ENCODE peak calls at places on chromosomes 6 and 20, in ten cellular contexts. W is posterior vena cava; S is effector memory CD8-positive, alpha-beta T cell; Q is upper lobe of right lung; Z is NB4; E is A549; V is epithelial cell of prostate; H is kidney tubule cell; U is astrocyte; R is fibroblast of pulmonary artery. P is an unnamed sample.

GRCh38 chr20:61581825-61582188 is 329.7 kb downstream of the CDH4 start:
- DNase-seq in W (no peak), S (no peak), Q (no peak), Z (no peak), E (no peak), V (no peak), H (no peak), U (no peak), R (no peak), P (no peak)

GRCh38 chr6:97591955-97592354 is 308.9 kb upstream of the MMS22L start:
- DNase-seq in W (no peak), S (no peak), Q (no peak), Z (no peak), E (no peak), V (no peak), H (no peak), U (no peak), R (no peak), P (no peak)

GRCh38 chr6:21754891-21755290 is 161.3 kb downstream of the SOX4 start:
- DNase-seq in W (no peak), S (no peak), Q (no peak), Z (no peak), E (peak), V (peak), H (peak), U (peak), R (peak), P (no peak)

GRCh38 chr6:21678990-21679389 is 85.4 kb downstream of the SOX4 start:
- DNase-seq in W (no peak), S (no peak), Q (no peak), Z (no peak), E (peak), V (no peak), H (peak), U (peak), R (peak), P (no peak)

GRCh38 chr6:41549673-41550072 is 3.5 kb downstream of the FOXP4 start:
- DNase-seq in W (no peak), S (no peak), Q (no peak), Z (no peak), E (no peak), V (no peak), H (no peak), U (no peak), R (no peak), P (no peak)

GRCh38 chr6:141976994-141977393 is 155.7 kb upstream of the GJE1 start:
- DNase-seq in W (no peak), S (no peak), Q (no peak), Z (no peak), E (no peak), V (no peak), H (no peak), U (no peak), R (no peak), P (no peak)

GRCh38 chr6:106630366-106630765 is 988 bp downstream of the QRSL1 start:
- DNase-seq in W (no peak), S (no peak), Q (no peak), Z (peak), E (no peak), V (no peak), H (peak), U (no peak), R (no peak), P (no peak)

GRCh38 chr20:31394900-31395299 is 4.5 kb upstream of the DEFB119 start:
- DNase-seq in W (no peak), S (no peak), Q (no peak), Z (no peak), E (no peak), V (no peak), H (no peak), U (no peak), R (no peak), P (no peak)

GRCh38 chr6:27592481-27593199 is 119.7 kb upstream of the ZNF184 start:
- DNase-seq in W (no peak), S (peak), Q (no peak), Z (peak), E (peak), V (peak), H (peak), U (peak), R (peak), P (peak)

GRCh38 chr6:33856655-33857054 is 52.9 kb upstream of the MLN start:
- DNase-seq in W (no peak), S (peak), Q (no peak), Z (peak), E (no peak), V (no peak), H (no peak), U (no peak), R (no peak), P (peak)

GRCh38 chr6:99119109-99120031 is 171.6 kb upstream of the FBXL4 start:
- DNase-seq in W (no peak), S (no peak), Q (no peak), Z (peak), E (peak), V (peak), H (peak), U (peak), R (peak), P (no peak)

GRCh38 chr6:145539831-145540230 is 195.5 kb downstream of the EPM2A start:
- DNase-seq in W (peak), S (no peak), Q (no peak), Z (no peak), E (no peak), V (peak), H (no peak), U (peak), R (peak), P (no peak)

GRCh38 chr6:144284753-144285547 is at the start of gene UTRN:
- DNase-seq in W (peak), S (peak), Q (peak), Z (peak), E (peak), V (no peak), H (peak), U (peak), R (peak), P (peak)

GRCh38 chr6:117477988-117478852 is 4.3 kb upstream of the DCBLD1 start:
- DNase-seq in W (no peak), S (no peak), Q (no peak), Z (peak), E (no peak), V (no peak), H (no peak), U (no peak), R (peak), P (no peak)

GRCh38 chr6:141335476-141335875 is 797.2 kb upstream of the GJE1 start:
- DNase-seq in W (no peak), S (no peak), Q (no peak), Z (no peak), E (no peak), V (no peak), H (peak), U (no peak), R (no peak), P (no peak)

GRCh38 chr6:157804448-157805327 is 18.4 kb upstream of the SNX9 start:
- DNase-seq in W (no peak), S (no peak), Q (no peak), Z (no peak), E (no peak), V (no peak), H (peak), U (no peak), R (no peak), P (no peak)

GRCh38 chr6:19805146-19805515 is 32.0 kb upstream of the ID4 start:
- DNase-seq in W (no peak), S (no peak), Q (no peak), Z (no peak), E (no peak), V (no peak), H (no peak), U (peak), R (no peak), P (no peak)

GRCh38 chr20:37672143-37672542 is 21.7 kb upstream of the CTNNBL1 start:
- DNase-seq in W (no peak), S (no peak), Q (no peak), Z (no peak), E (no peak), V (no peak), H (no peak), U (no peak), R (no peak), P (no peak)

GRCh38 chr6:70700922-70701876 is 33.5 kb downstream of the SMAP1 start:
- DNase-seq in W (no peak), S (no peak), Q (no peak), Z (no peak), E (no peak), V (no peak), H (no peak), U (no peak), R (no peak), P (no peak)

GRCh38 chr6:26420607-26421235 is 18.6 kb downstream of the BTN3A1 start:
- DNase-seq in W (no peak), S (peak), Q (no peak), Z (peak), E (peak), V (no peak), H (peak), U (peak), R (peak), P (no peak)

GRCh38 chr6:42428326-42429041 is 23.2 kb downstream of the TRERF1 start:
- DNase-seq in W (peak), S (peak), Q (no peak), Z (no peak), E (no peak), V (no peak), H (peak), U (peak), R (no peak), P (no peak)

GRCh38 chr6:152380351-152380767 is 256.8 kb downstream of the SYNE1 start:
- DNase-seq in W (no peak), S (no peak), Q (no peak), Z (no peak), E (no peak), V (no peak), H (peak), U (peak), R (peak), P (no peak)

GRCh38 chr6:138815797-138816528 is 20.1 kb downstream of the ECT2L start:
- DNase-seq in W (no peak), S (no peak), Q (no peak), Z (peak), E (peak), V (peak), H (peak), U (peak), R (peak), P (no peak)

GRCh38 chr6:127904160-127904559 is 3.3 kb upstream of the THEMIS start:
- DNase-seq in W (no peak), S (no peak), Q (no peak), Z (no peak), E (no peak), V (no peak), H (no peak), U (no peak), R (no peak), P (no peak)

GRCh38 chr6:2522521-2522920 is 228.2 kb downstream of the MYLK4 start:
- DNase-seq in W (no peak), S (no peak), Q (no peak), Z (peak), E (no peak), V (peak), H (peak), U (peak), R (peak), P (no peak)

GRCh38 chr6:20717743-20718142 is 183.5 kb downstream of the CDKAL1 start:
- DNase-seq in W (no peak), S (no peak), Q (no peak), Z (no peak), E (no peak), V (no peak), H (no peak), U (no peak), R (no peak), P (no peak)

GRCh38 chr6:157034433-157035230 is 257.5 kb downstream of the ARID1B start:
- DNase-seq in W (no peak), S (no peak), Q (no peak), Z (peak), E (peak), V (no peak), H (peak), U (peak), R (peak), P (no peak)

GRCh38 chr6:38502423-38502822 is 137.3 kb downstream of the BTBD9 start:
- DNase-seq in W (no peak), S (no peak), Q (no peak), Z (no peak), E (no peak), V (no peak), H (no peak), U (no peak), R (no peak), P (no peak)

GRCh38 chr6:44576132-44576601 is 188.7 kb downstream of the CDC5L start:
- DNase-seq in W (no peak), S (no peak), Q (no peak), Z (no peak), E (no peak), V (no peak), H (no peak), U (peak), R (peak), P (no peak)

GRCh38 chr20:59253325-59253724 is 47.1 kb upstream of the EDN3 start:
- DNase-seq in W (no peak), S (no peak), Q (no peak), Z (peak), E (no peak), V (no peak), H (no peak), U (no peak), R (no peak), P (no peak)

GRCh38 chr20:699342-699741 is 23.7 kb upstream of the SCRT2 start:
- DNase-seq in W (no peak), S (no peak), Q (no peak), Z (no peak), E (no peak), V (no peak), H (no peak), U (no peak), R (no peak), P (no peak)

GRCh38 chr6:16224409-16224808 is 14.0 kb upstream of the GMPR start:
- DNase-seq in W (peak), S (no peak), Q (no peak), Z (peak), E (no peak), V (no peak), H (no peak), U (no peak), R (no peak), P (no peak)

GRCh38 chr20:6966721-6967120 is 199.2 kb downstream of the BMP2 start:
- DNase-seq in W (no peak), S (no peak), Q (no peak), Z (no peak), E (no peak), V (no peak), H (no peak), U (peak), R (no peak), P (no peak)

GRCh38 chr6:89644864-89645263 is 6.3 kb upstream of the LYRM2 start:
- DNase-seq in W (no peak), S (no peak), Q (no peak), Z (no peak), E (no peak), V (no peak), H (peak), U (no peak), R (no peak), P (no peak)

GRCh38 chr20:9359561-9360308 is 154.7 kb upstream of the LAMP5 start:
- DNase-seq in W (no peak), S (no peak), Q (no peak), Z (peak), E (peak), V (no peak), H (peak), U (peak), R (peak), P (no peak)

GRCh38 chr6:87473419-87473903 is 687 bp downstream of the SLC35A1 start:
- DNase-seq in W (no peak), S (peak), Q (no peak), Z (peak), E (peak), V (no peak), H (peak), U (peak), R (peak), P (no peak)

P was measured in activated naive CD8-positive, alpha-beta T cell treated with anti-CD3 and anti-CD28 coated beads, Interleukin-2, amount 10 ng/mL, durations not matched to agents 7 days and 5 days.